ENCODE peak calls at places on chromosomes 4 and X, in eight cellular contexts. One of them, this sample, is unnamed.

GRCh38 chr4:138248058-138248457 is 5.9 kb upstream of the SLC7A11 start:
- DNase-seq in HFF-Myc: no peak
- DNase-seq in Caco-2: no peak
- DNase-seq in amniotic stem cell: no peak
- DNase-seq in kidney glomerular epithelial cell: no peak
- DNase-seq in upper lobe of right lung: no peak
- DNase-seq in fibroblast of lung: no peak
- DNase-seq in left cardiac atrium: no peak
- DNase-seq in this sample: no peak

GRCh38 chr4:34181311-34181808 is 2063.0 kb downstream of the ARAP2 start:
- DNase-seq in Caco-2: no peak
- DNase-seq in kidney glomerular epithelial cell: peak
- DNase-seq in HFF-Myc: peak
- DNase-seq in fibroblast of lung: peak
- DNase-seq in amniotic stem cell: peak
- DNase-seq in left cardiac atrium: no peak
- DNase-seq in upper lobe of right lung: no peak
- DNase-seq in this sample: peak

GRCh38 chr4:113958766-113959540 is 20.5 kb downstream of the ARSJ start:
- DNase-seq in amniotic stem cell: peak
- DNase-seq in fibroblast of lung: peak
- DNase-seq in left cardiac atrium: no peak
- DNase-seq in Caco-2: peak
- DNase-seq in kidney glomerular epithelial cell: peak
- DNase-seq in HFF-Myc: peak
- DNase-seq in upper lobe of right lung: no peak
- DNase-seq in this sample: peak

GRCh38 chrX:25853002-25853479 is 285.1 kb upstream of the MAGEB18 start:
- DNase-seq in upper lobe of right lung: no peak
- DNase-seq in kidney glomerular epithelial cell: no peak
- DNase-seq in Caco-2: no peak
- DNase-seq in fibroblast of lung: no peak
- DNase-seq in left cardiac atrium: no peak
- DNase-seq in amniotic stem cell: no peak
- DNase-seq in HFF-Myc: no peak
- DNase-seq in this sample: no peak

GRCh38 chr4:114599231-114600065 is 841 bp downstream of the UGT8 start:
- DNase-seq in upper lobe of right lung: peak
- DNase-seq in HFF-Myc: no peak
- DNase-seq in amniotic stem cell: no peak
- DNase-seq in left cardiac atrium: no peak
- DNase-seq in fibroblast of lung: peak
- DNase-seq in Caco-2: peak
- DNase-seq in kidney glomerular epithelial cell: no peak
- DNase-seq in this sample: peak

GRCh38 chr4:80206541-80207171 is 9.4 kb downstream of the PRDM8 start:
- DNase-seq in kidney glomerular epithelial cell: no peak
- DNase-seq in left cardiac atrium: peak
- DNase-seq in HFF-Myc: no peak
- DNase-seq in amniotic stem cell: no peak
- DNase-seq in fibroblast of lung: no peak
- DNase-seq in upper lobe of right lung: no peak
- DNase-seq in Caco-2: no peak
- DNase-seq in this sample: no peak

GRCh38 chrX:118780915-118781314 is 42.7 kb upstream of the ZCCHC12 start:
- DNase-seq in upper lobe of right lung: no peak
- DNase-seq in Caco-2: no peak
- DNase-seq in fibroblast of lung: peak
- DNase-seq in amniotic stem cell: no peak
- DNase-seq in HFF-Myc: no peak
- DNase-seq in left cardiac atrium: no peak
- DNase-seq in kidney glomerular epithelial cell: no peak
- DNase-seq in this sample: no peak

GRCh38 chr4:140251566-140251965 is 97.6 kb upstream of the MAML3 start:
- DNase-seq in kidney glomerular epithelial cell: no peak
- DNase-seq in left cardiac atrium: no peak
- DNase-seq in amniotic stem cell: no peak
- DNase-seq in HFF-Myc: no peak
- DNase-seq in Caco-2: no peak
- DNase-seq in fibroblast of lung: no peak
- DNase-seq in upper lobe of right lung: no peak
- DNase-seq in this sample: no peak

GRCh38 chr4:78298618-78299017 is 241.5 kb downstream of the FRAS1 start:
- DNase-seq in Caco-2: no peak
- DNase-seq in HFF-Myc: no peak
- DNase-seq in fibroblast of lung: peak
- DNase-seq in left cardiac atrium: no peak
- DNase-seq in amniotic stem cell: no peak
- DNase-seq in kidney glomerular epithelial cell: peak
- DNase-seq in upper lobe of right lung: no peak
- DNase-seq in this sample: no peak

GRCh38 chrX:27336466-27337091 is 126.6 kb downstream of the PPP4R3C start:
- DNase-seq in kidney glomerular epithelial cell: no peak
- DNase-seq in upper lobe of right lung: no peak
- DNase-seq in left cardiac atrium: no peak
- DNase-seq in HFF-Myc: peak
- DNase-seq in Caco-2: peak
- DNase-seq in fibroblast of lung: no peak
- DNase-seq in amniotic stem cell: no peak
- DNase-seq in this sample: peak

GRCh38 chr4:28879178-28879577 is 1841.0 kb upstream of the PCDH7 start:
- DNase-seq in amniotic stem cell: no peak
- DNase-seq in kidney glomerular epithelial cell: no peak
- DNase-seq in Caco-2: no peak
- DNase-seq in HFF-Myc: no peak
- DNase-seq in fibroblast of lung: peak
- DNase-seq in upper lobe of right lung: no peak
- DNase-seq in left cardiac atrium: no peak
- DNase-seq in this sample: no peak

GRCh38 chr4:57734104-57734503 is 623.9 kb upstream of the IGFBP7 start:
- DNase-seq in Caco-2: no peak
- DNase-seq in HFF-Myc: no peak
- DNase-seq in upper lobe of right lung: no peak
- DNase-seq in kidney glomerular epithelial cell: no peak
- DNase-seq in fibroblast of lung: no peak
- DNase-seq in left cardiac atrium: no peak
- DNase-seq in amniotic stem cell: no peak
- DNase-seq in this sample: no peak

GRCh38 chr4:188372856-188373255 is 233.6 kb downstream of the TRIML1 start:
- DNase-seq in HFF-Myc: peak
- DNase-seq in amniotic stem cell: peak
- DNase-seq in kidney glomerular epithelial cell: no peak
- DNase-seq in left cardiac atrium: no peak
- DNase-seq in fibroblast of lung: no peak
- DNase-seq in upper lobe of right lung: no peak
- DNase-seq in Caco-2: peak
- DNase-seq in this sample: no peak

GRCh38 chr4:166972071-166972470 is 262.2 kb downstream of the SPOCK3 start:
- DNase-seq in fibroblast of lung: peak
- DNase-seq in kidney glomerular epithelial cell: peak
- DNase-seq in left cardiac atrium: no peak
- DNase-seq in Caco-2: no peak
- DNase-seq in HFF-Myc: no peak
- DNase-seq in amniotic stem cell: peak
- DNase-seq in upper lobe of right lung: no peak
- DNase-seq in this sample: peak

GRCh38 chrX:119885554-119886428 is 9.9 kb upstream of the AKAP14 start:
- DNase-seq in kidney glomerular epithelial cell: no peak
- DNase-seq in left cardiac atrium: no peak
- DNase-seq in HFF-Myc: no peak
- DNase-seq in amniotic stem cell: no peak
- DNase-seq in Caco-2: no peak
- DNase-seq in upper lobe of right lung: no peak
- DNase-seq in fibroblast of lung: no peak
- DNase-seq in this sample: no peak

GRCh38 chr4:108531461-108531860 is 88.9 kb upstream of the RPL34 start:
- DNase-seq in upper lobe of right lung: no peak
- DNase-seq in HFF-Myc: no peak
- DNase-seq in amniotic stem cell: no peak
- DNase-seq in fibroblast of lung: no peak
- DNase-seq in left cardiac atrium: no peak
- DNase-seq in Caco-2: no peak
- DNase-seq in kidney glomerular epithelial cell: no peak
- DNase-seq in this sample: no peak

GRCh38 chr4:184887333-184887732 is 61.6 kb upstream of the ACSL1 start:
- DNase-seq in HFF-Myc: no peak
- DNase-seq in amniotic stem cell: no peak
- DNase-seq in left cardiac atrium: no peak
- DNase-seq in Caco-2: no peak
- DNase-seq in fibroblast of lung: no peak
- DNase-seq in upper lobe of right lung: no peak
- DNase-seq in kidney glomerular epithelial cell: no peak
- DNase-seq in this sample: no peak

GRCh38 chr4:101200561-101200960 is 146.8 kb downstream of the PPP3CA start:
- DNase-seq in fibroblast of lung: peak
- DNase-seq in kidney glomerular epithelial cell: peak
- DNase-seq in left cardiac atrium: no peak
- DNase-seq in amniotic stem cell: peak
- DNase-seq in HFF-Myc: peak
- DNase-seq in Caco-2: no peak
- DNase-seq in upper lobe of right lung: no peak
- DNase-seq in this sample: peak

GRCh38 chrX:20361890-20362262 is 95.2 kb upstream of the RPS6KA3 start:
- DNase-seq in fibroblast of lung: peak
- DNase-seq in Caco-2: peak
- DNase-seq in amniotic stem cell: peak
- DNase-seq in HFF-Myc: no peak
- DNase-seq in left cardiac atrium: no peak
- DNase-seq in upper lobe of right lung: no peak
- DNase-seq in kidney glomerular epithelial cell: peak
- DNase-seq in this sample: peak

GRCh38 chrX:119954374-119954773 is 10.8 kb upstream of the NKAP start:
- DNase-seq in left cardiac atrium: no peak
- DNase-seq in Caco-2: no peak
- DNase-seq in HFF-Myc: no peak
- DNase-seq in amniotic stem cell: no peak
- DNase-seq in upper lobe of right lung: no peak
- DNase-seq in kidney glomerular epithelial cell: no peak
- DNase-seq in fibroblast of lung: no peak
- DNase-seq in this sample: no peak

GRCh38 chr4:56655209-56655626 is 25.9 kb downstream of the HOPX start:
- DNase-seq in fibroblast of lung: peak
- DNase-seq in Caco-2: no peak
- DNase-seq in upper lobe of right lung: no peak
- DNase-seq in HFF-Myc: no peak
- DNase-seq in amniotic stem cell: no peak
- DNase-seq in kidney glomerular epithelial cell: no peak
- DNase-seq in left cardiac atrium: peak
- DNase-seq in this sample: peak

GRCh38 chr4:44257461-44257860 is 191.1 kb downstream of the KCTD8 start:
- DNase-seq in fibroblast of lung: peak
- DNase-seq in amniotic stem cell: no peak
- DNase-seq in upper lobe of right lung: no peak
- DNase-seq in kidney glomerular epithelial cell: no peak
- DNase-seq in left cardiac atrium: no peak
- DNase-seq in HFF-Myc: no peak
- DNase-seq in Caco-2: no peak
- DNase-seq in this sample: no peak

GRCh38 chrX:154890990-154891639 is 5.0 kb downstream of the F8A1 start:
- DNase-seq in Caco-2: no peak
- DNase-seq in kidney glomerular epithelial cell: no peak
- DNase-seq in amniotic stem cell: no peak
- DNase-seq in left cardiac atrium: no peak
- DNase-seq in fibroblast of lung: no peak
- DNase-seq in upper lobe of right lung: no peak
- DNase-seq in HFF-Myc: no peak
- DNase-seq in this sample: no peak

GRCh38 chrX:40094041-40094899 is 3.5 kb downstream of the BCOR start:
- DNase-seq in HFF-Myc: no peak
- DNase-seq in Caco-2: peak
- DNase-seq in fibroblast of lung: peak
- DNase-seq in left cardiac atrium: peak
- DNase-seq in upper lobe of right lung: peak
- DNase-seq in amniotic stem cell: no peak
- DNase-seq in kidney glomerular epithelial cell: no peak
- DNase-seq in this sample: no peak

GRCh38 chr4:177862541-177863176 is 420.4 kb upstream of the AGA start:
- DNase-seq in Caco-2: no peak
- DNase-seq in HFF-Myc: no peak
- DNase-seq in upper lobe of right lung: peak
- DNase-seq in left cardiac atrium: no peak
- DNase-seq in fibroblast of lung: no peak
- DNase-seq in kidney glomerular epithelial cell: no peak
- DNase-seq in amniotic stem cell: no peak
- DNase-seq in this sample: no peak